ENCODE peak calls at places on chromosomes 12 and 14, in nine cellular contexts. Y is stomach, N is tibial nerve, H is H1, G is esophagus muscularis mucosa, J is A549, K is transverse colon, Z is ovary, I is SK-N-SH. S is an unnamed sample.

GRCh38 chr12:67506739-67507138 is 141.8 kb upstream of the DYRK2 start:
- DNase-seq in Y (no peak), N (no peak), H (no peak), G (no peak), J (no peak), K (no peak), Z (no peak), I (no peak), S (no peak)

GRCh38 chr12:3294481-3294911 is 196.5 kb upstream of the PRMT8 start:
- DNase-seq in Y (no peak), N (no peak), H (no peak), G (no peak), J (no peak), K (no peak), Z (no peak), I (peak; percentile 92), S (no peak)

GRCh38 chr12:92030618-92031017 is 115.0 kb downstream of the BTG1 start:
- DNase-seq in Y (peak; percentile 53), N (peak; percentile 57), H (no peak), G (no peak), J (no peak), K (peak; percentile 51), Z (peak; percentile 31), I (no peak), S (peak; percentile 86)

GRCh38 chr12:107514887-107515445 is 170.6 kb upstream of the PWP1 start:
- DNase-seq in Y (no peak), N (peak; percentile 44), H (no peak), G (no peak), J (peak; percentile 72), K (no peak), Z (no peak), I (no peak), S (no peak)

GRCh38 chr12:46177842-46178608 is 90.8 kb downstream of the SLC38A1 start:
- DNase-seq in Y (no peak), N (no peak), H (no peak), G (no peak), J (no peak), K (no peak), Z (no peak), I (no peak), S (no peak)

GRCh38 chr12:91178801-91179200 is 3.8 kb downstream of the DCN start:
- DNase-seq in Y (no peak), N (no peak), H (no peak), G (no peak), J (no peak), K (no peak), Z (no peak), I (no peak), S (no peak)

GRCh38 chr14:95234426-95234825 is 77.1 kb upstream of the DICER1 start:
- DNase-seq in Y (no peak), N (no peak), H (no peak), G (no peak), J (no peak), K (peak; percentile 67), Z (no peak), I (no peak), S (no peak)

GRCh38 chr14:69666112-69666511 is 54.7 kb downstream of the SUSD6 start:
- DNase-seq in Y (no peak), N (no peak), H (no peak), G (no peak), J (no peak), K (no peak), Z (no peak), I (no peak), S (no peak)

GRCh38 chr12:94228488-94228907 is 80.1 kb downstream of the PLXNC1 start:
- DNase-seq in Y (no peak), N (no peak), H (no peak), G (peak; percentile 7), J (no peak), K (no peak), Z (no peak), I (no peak), S (no peak)

GRCh38 chr12:66724616-66725015 is 45.7 kb upstream of the GRIP1 start:
- DNase-seq in Y (no peak), N (no peak), H (no peak), G (no peak), J (no peak), K (no peak), Z (no peak), I (no peak), S (no peak)

GRCh38 chr12:120677765-120678473 is 9.0 kb upstream of the MLEC start:
- DNase-seq in Y (no peak), N (no peak), H (peak; percentile 41), G (no peak), J (peak; percentile 58), K (no peak), Z (no peak), I (no peak), S (no peak)

GRCh38 chr12:5066251-5066650 is 22.6 kb downstream of the KCNA5 start:
- DNase-seq in Y (no peak), N (no peak), H (no peak), G (no peak), J (no peak), K (no peak), Z (no peak), I (no peak), S (no peak)

GRCh38 chr14:20118795-20119194 is 8.3 kb downstream of the OR4K17 start:
- DNase-seq in Y (no peak), N (no peak), H (no peak), G (no peak), J (no peak), K (no peak), Z (no peak), I (no peak), S (no peak)

GRCh38 chr14:20112321-20112720 is 1.8 kb downstream of the OR4K17 start:
- DNase-seq in Y (no peak), N (no peak), H (no peak), G (no peak), J (no peak), K (no peak), Z (no peak), I (no peak), S (no peak)

DNA sequence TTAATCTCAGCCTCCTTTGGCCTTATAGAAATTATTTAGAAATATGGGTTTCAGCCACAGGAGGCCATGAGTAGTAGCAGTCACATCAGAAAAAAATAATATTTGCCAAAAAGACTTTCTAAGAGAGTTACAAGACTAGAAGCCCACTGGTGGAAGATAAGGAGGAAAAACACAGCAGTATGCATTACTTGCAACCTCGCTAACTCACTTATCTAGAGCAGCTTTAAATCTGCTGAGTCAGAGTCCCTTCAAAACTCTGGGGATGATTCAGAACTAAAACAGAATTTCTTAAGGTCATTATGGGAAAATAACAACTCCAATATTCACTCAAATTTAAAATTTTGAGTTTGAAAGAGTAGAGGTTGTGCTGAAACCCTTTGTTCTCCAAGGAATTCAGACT is 6.2 kb downstream of the OR4K17 start:
- DNase-seq in Y (no peak), N (no peak), H (no peak), G (no peak), J (no peak), K (no peak), Z (no peak), I (no peak), S (no peak)
- H3K9me3 ChIP-seq in Y (peaks cover 14% of the 10 kb centered on the region), N (no peaks in the 10 kb centered on the region), H (peaks cover 63% of the 10 kb centered on the region), G (peaks cover 22% of the 10 kb centered on the region), J (no peaks in the 10 kb centered on the region), K (no peaks in the 10 kb centered on the region), Z (no peaks in the 10 kb centered on the region), I (no peaks in the 10 kb centered on the region), S (no peaks in the 10 kb centered on the region)

DNA sequence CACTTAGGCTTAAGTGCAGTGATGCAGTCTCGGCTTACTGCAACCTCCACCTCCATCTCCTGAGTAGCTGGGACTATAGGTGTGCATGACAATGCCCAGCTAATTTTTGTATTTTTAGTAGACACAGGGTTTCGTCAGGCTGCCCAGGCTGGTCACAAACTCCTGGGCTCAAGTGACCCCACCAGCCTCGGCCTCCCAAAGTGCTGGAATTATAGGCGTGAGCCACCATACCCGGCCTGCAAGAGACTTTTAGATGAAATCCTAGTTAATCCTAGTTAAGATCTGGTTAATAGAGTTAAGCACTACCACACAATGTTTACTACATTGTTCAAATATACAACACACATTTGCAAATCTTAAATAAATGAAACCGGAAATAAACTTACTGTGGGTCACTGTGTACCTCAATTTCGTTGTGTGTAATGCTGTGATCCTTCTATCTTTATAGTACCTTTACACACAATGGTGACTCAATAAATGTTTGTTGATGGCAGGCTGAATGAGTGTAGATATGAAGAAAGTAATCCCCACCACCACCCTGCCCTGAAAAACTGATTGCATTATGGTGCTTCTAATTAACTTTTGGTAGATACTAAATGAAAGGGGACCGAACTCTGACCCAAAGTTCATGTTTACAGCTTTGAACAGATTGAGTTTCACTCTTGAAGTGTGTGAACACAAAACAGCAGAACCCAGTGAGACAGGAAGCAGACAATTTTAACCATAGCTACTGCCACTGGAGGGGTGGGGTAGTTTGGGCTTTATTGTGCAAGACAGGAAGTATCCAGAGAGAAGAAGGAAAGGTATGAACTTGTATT is 196.7 kb upstream of the AMIGO2 start:
- DNase-seq in Y (no peak), N (peak; percentile 6), H (no peak), G (peak; percentile 90), J (peak; percentile 85), K (peak; percentile 67), Z (no peak), I (no peak), S (no peak)
- TF ChIP-seq EP300 in Y (no peak), N (peak; percentile 10), H (no peak), G (no peak), J (no peak), K (no peak), Z (no peak), I (no peak), S (no peak)

GRCh38 chr12:559907-560455 is 100.2 kb downstream of the B4GALNT3 start:
- DNase-seq in Y (no peak), N (no peak), H (no peak), G (no peak), J (no peak), K (no peak), Z (no peak), I (no peak), S (no peak)

GRCh38 chr12:561908-562593 is 101.2 kb downstream of the NINJ2 start:
- DNase-seq in Y (no peak), N (peak; percentile 64), H (no peak), G (no peak), J (no peak), K (no peak), Z (no peak), I (peak; percentile 52), S (peak; percentile 85)

GRCh38 chr12:560666-561065 is 100.9 kb downstream of the B4GALNT3 start:
- DNase-seq in Y (no peak), N (no peak), H (no peak), G (no peak), J (no peak), K (no peak), Z (no peak), I (no peak), S (no peak)

GRCh38 chr12:562634-563033 is 100.6 kb downstream of the NINJ2 start:
- DNase-seq in Y (no peak), N (no peak), H (no peak), G (no peak), J (no peak), K (no peak), Z (no peak), I (no peak), S (no peak)

GRCh38 chr12:561116-561705 is 101.5 kb downstream of the B4GALNT3 start:
- DNase-seq in Y (no peak), N (no peak), H (no peak), G (no peak), J (no peak), K (no peak), Z (no peak), I (no peak), S (no peak)
- H3K27ac ChIP-seq in Y (no peak overlapping the region), N (peak overlapping the region; percentile 68), H (no peak overlapping the region), G (no peak overlapping the region), J (no peak overlapping the region), K (no peak overlapping the region), Z (no peak overlapping the region), I (no peak overlapping the region), S (no peak overlapping the region)

GRCh38 chr12:133190176-133190575 is 8.9 kb downstream of the ZNF268 start:
- DNase-seq in Y (no peak), N (no peak), H (no peak), G (no peak), J (no peak), K (no peak), Z (no peak), I (no peak), S (no peak)
- H3K9me3 ChIP-seq in Y (peaks cover 98% of the 10 kb centered on the region), N (peaks cover 37% of the 10 kb centered on the region), H (peaks cover 81% of the 10 kb centered on the region), G (peaks cover 97% of the 10 kb centered on the region), J (peaks cover 98% of the 10 kb centered on the region), K (peaks cover 100% of the 10 kb centered on the region), Z (peaks cover 9% of the 10 kb centered on the region), I (peaks cover 19% of the 10 kb centered on the region), S (peaks cover 83% of the 10 kb centered on the region)

S was measured in sigmoid colon.